ENCODE peak calls at places on chromosomes 11 and 22, in ten cellular contexts. K, O, E, W, G, B, D, T, X and S are unnamed samples.

GRCh38 chr11:62190011-62190410 is at the start of gene SCGB1D1:
- DNase-seq in O (no peak), T (no peak), D (no peak), G (no peak), B (no peak), W (no peak), X (no peak), E (no peak), K (no peak), S (no peak)

GRCh38 chr11:17418437-17418836 is 30.0 kb upstream of the KCNJ11 start:
- DNase-seq in T (no peak), G (no peak), K (no peak), D (no peak), W (no peak), X (no peak), E (no peak), O (no peak), B (no peak), S (no peak)

GRCh38 chr11:61832758-61833157 is 4.7 kb downstream of the FADS2 start:
- DNase-seq in T (no peak), W (no peak), D (peak; percentile 62), E (no peak), O (no peak), B (no peak), G (no peak), K (no peak), X (no peak), S (no peak)

GRCh38 chr11:42777776-42778175 is 534.0 kb upstream of the API5 start:
- DNase-seq in T (no peak), G (no peak), B (no peak), W (no peak), D (no peak), O (no peak), K (no peak), X (no peak), E (no peak), S (no peak)

GRCh38 chr22:44646141-44646540 is 55.9 kb upstream of the PRR5 start:
- DNase-seq in W (no peak), T (no peak), K (no peak), G (no peak), D (no peak), X (no peak), B (no peak), O (no peak), E (no peak), S (no peak)

GRCh38 chr11:133945087-133945974 is 11.4 kb downstream of the IGSF9B start:
- DNase-seq in X (no peak), W (no peak), O (no peak), E (peak; percentile 78), T (no peak), K (no peak), D (no peak), B (no peak), G (no peak), S (no peak)

GRCh38 chr22:28917747-28918543 is 34.6 kb downstream of the ZNRF3 start:
- DNase-seq in T (peak; percentile 51), G (no peak), D (peak; percentile 57), O (no peak), K (no peak), W (no peak), B (no peak), E (peak; percentile 48), X (peak; percentile 86), S (peak; percentile 32)

GRCh38 chr11:3169235-3169951 is 4.3 kb upstream of the OSBPL5 start:
- DNase-seq in K (no peak), W (peak; percentile 72), E (no peak), X (no peak), G (no peak), O (peak; percentile 81), T (peak; percentile 46), D (peak; percentile 34), B (no peak), S (peak; percentile 24)

GRCh38 chr11:443542-444199 is 1.9 kb upstream of the ANO9 start:
- DNase-seq in D (no peak), K (no peak), B (no peak), E (no peak), O (no peak), G (no peak), W (no peak), T (no peak), X (no peak), S (no peak)

GRCh38 chr11:442611-443081 is 835 bp upstream of the ANO9 start:
- DNase-seq in B (no peak), O (no peak), T (no peak), G (no peak), D (no peak), K (no peak), X (no peak), E (peak; percentile 80), W (no peak), S (no peak)

GRCh38 chr11:440065-441042 is 1.5 kb downstream of the ANO9 start:
- DNase-seq in X (peak; percentile 32), O (peak; percentile 68), K (no peak), D (no peak), E (peak; percentile 35), T (no peak), B (no peak), G (no peak), W (no peak), S (peak; percentile 66)

GRCh38 chr11:441043-441417 is 781 bp downstream of the ANO9 start:
- DNase-seq in X (no peak), G (no peak), W (no peak), B (no peak), D (no peak), K (no peak), T (no peak), O (no peak), E (peak; percentile 37), S (no peak)

DNA sequence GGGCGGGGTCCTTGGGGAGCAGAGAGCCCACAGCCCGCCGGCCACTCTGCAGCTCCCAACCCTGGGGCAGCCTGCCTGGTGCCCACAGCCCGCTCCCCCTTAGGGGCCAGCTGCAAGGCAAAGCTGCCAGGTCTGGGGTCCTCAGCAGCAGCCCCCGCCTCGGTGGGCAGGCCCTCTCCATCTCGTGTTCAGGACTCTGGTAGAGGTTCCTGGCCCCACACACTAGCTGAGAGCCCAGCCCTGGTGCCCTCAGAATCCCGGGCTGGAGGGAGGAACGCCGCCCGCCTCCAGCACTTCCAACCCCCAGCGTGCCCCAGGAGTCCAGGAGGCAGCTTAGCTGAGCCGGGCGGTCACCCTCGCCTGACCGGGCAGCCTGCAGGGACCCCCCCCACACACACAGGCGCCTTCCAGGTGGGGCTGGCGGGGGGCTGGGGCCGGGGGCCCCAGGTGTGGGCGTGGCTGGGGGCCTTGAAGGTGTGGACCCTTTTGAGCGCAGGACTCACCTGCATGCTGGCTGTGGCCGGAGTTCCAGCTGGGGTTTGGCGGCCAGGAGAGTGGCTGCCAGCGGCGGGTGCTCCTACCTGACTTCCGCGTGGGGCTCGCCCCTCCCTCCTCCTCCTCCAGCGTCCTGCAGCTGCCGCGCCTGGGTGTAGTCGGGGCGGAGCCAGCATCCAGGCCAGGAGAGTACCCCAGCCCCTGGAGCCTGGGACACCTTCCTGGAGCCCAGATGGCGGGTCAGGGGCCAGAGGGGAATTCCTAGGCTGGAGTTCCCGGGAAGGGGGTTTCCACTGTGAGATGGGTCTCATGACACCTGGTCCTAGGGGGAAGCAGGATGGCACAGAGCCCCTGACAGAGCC is at the start of gene ANO9:
- DNase-seq in E (peak; percentile 68), W (no peak), B (peak; percentile 77), X (peak; percentile 39), D (peak; percentile 81), T (peak; percentile 79), G (no peak), K (no peak), O (peak; percentile 81), S (peak; percentile 87)
- TF ChIP-seq EP300 in E (no peak), W (no peak), B (no peak), X (no peak), D (no peak), T (no peak), G (no peak), K (no peak), O (no peak), S (no peak)

DNA sequence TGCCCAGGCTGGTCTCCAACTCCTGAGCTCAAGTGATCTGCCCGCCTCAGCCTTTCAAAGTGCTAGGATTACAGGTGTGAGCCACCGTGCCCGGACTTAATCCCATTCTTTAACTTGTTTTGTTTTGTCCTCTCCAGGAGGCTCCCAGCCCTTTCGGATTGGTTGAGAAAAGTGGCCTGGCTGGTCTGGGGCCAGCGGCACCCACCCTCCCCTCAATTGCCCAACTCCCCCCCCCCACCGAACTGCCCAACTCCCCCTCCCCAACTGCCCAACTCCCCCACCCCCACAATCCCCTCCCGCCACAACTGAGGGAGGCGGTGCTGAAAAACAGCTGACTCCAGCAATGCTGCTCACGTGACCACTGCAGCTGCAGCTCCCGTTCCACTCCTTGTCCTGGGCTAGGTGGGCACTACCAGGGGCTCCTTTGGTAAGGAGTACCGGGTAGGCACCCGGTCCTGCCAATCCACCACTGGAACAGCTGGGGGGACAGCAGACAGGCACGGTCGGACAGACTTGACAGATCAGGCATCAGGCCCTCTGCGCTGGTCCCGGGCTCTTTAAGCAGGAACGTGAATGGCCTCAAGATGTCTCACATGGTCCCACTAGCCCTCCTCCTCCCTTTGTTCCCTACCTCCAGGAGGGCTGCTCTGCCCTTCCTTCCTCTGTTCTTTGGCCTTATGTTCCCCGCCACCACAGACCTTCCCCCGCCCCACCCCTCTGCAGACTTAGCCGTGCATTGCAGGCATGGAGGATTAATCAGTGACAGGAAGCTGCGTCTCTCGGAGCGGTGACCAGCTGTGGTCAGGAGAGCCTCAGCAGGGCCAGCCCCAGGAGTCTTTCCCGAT is at the start of gene TCN2:
- DNase-seq in D (peak; percentile 74), E (peak; percentile 80), W (peak; percentile 81), K (no peak), B (peak; percentile 91), O (peak; percentile 49), G (peak; percentile 96), X (peak; percentile 41), T (peak; percentile 89), S (peak; percentile 86)
- TF ChIP-seq POLR2AphosphoS5 in D (peak; percentile 55), E (peak; percentile 40), W (no peak), K (no peak), B (no peak), O (no peak), G (peak; percentile 64), X (no peak), T (peak; percentile 60), S (peak; percentile 44)

GRCh38 chr22:20906387-20906767 is 10.8 kb upstream of the CRKL start:
- DNase-seq in W (no peak), D (no peak), X (no peak), E (no peak), B (no peak), G (no peak), T (no peak), O (no peak), K (no peak), S (no peak)

GRCh38 chr22:20904008-20904979 is 12.9 kb upstream of the CRKL start:
- DNase-seq in G (no peak), X (peak; percentile 67), D (no peak), E (no peak), B (no peak), W (no peak), O (peak; percentile 63), T (peak; percentile 66), K (no peak), S (no peak)

GRCh38 chr22:20904980-20905355 is 12.2 kb upstream of the CRKL start:
- DNase-seq in D (no peak), K (no peak), T (no peak), O (no peak), W (no peak), E (no peak), X (no peak), B (no peak), G (no peak), S (no peak)

GRCh38 chr22:20903093-20903492 is 14.1 kb upstream of the CRKL start:
- DNase-seq in D (no peak), X (no peak), G (no peak), W (no peak), T (no peak), E (no peak), K (no peak), O (no peak), B (no peak), S (no peak)

DNA sequence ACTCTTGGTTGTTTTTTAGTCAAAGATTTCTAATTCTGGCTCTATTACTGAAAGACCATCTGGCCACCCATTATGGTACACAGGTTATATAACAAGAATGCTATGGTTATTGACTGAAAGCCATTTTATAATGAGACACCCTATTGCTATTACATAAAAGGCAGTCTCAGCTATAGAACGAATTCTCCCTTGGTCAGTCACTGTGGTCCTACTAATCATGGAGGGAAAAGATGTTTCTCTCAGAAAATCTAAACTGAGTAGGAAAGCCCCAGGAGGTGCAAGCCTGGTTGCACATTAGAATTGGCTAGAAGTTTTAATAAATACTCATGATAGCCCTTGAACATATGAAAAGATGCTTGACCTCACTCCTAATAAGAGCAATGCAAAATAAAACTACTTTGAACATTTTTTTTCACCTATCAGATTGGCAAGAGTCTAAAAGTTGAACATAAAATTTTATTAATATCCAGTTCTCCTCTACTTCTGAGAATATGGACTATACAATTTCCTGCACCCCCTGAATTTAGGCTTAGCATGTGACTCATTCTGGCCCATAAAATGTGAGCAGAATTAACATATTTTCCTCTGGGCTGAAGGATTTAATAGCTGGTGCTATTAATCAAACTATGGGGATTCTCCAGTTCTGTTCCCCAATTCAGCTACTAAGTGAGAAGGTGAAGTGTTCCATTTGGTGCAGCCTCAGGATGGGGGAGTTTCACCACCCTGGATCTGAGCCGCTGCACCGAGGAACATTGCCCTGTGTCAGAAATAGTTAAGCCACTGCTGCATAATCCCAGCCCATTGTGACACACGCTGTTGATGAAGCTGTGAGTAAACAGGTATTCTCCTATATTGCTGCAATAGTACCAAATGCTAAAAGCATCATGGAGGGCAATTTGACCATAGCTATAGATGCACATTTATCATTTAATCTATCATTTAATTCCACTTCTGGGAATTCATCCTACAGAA is 11.5 kb upstream of the CRKL start:
- DNase-seq in B (no peak), O (peak; percentile 36), E (no peak), W (no peak), D (no peak), K (no peak), T (no peak), G (no peak), X (no peak), S (no peak)
- TF ChIP-seq EP300 in B (no peak), O (no peak), E (no peak), W (no peak), D (no peak), K (no peak), T (no peak), G (no peak), X (no peak), S (no peak)

DNA sequence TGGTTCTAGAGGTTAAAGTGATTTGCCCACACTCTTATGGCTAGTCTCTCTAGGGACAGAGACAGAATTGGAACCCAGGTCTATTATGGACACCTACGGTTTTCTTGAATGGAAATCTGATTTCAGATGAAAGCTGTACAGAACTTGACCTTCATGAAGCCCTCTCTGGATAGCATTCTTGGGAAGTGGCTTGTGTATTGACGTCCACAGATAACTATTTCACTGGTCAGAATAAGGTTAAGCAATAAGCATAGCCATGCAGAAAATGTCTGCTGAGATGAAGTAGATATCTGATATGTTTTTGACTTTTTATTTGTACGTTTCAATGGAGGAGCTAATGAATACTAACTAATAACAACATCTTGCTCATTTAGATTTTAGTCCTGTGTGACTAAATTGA is 1.1 kb downstream of the TLCD5 start:
- DNase-seq in T (no peak), B (no peak), D (no peak), K (no peak), O (no peak), E (no peak), W (no peak), G (no peak), X (peak; percentile 30), S (no peak)
- TF ChIP-seq POLR2AphosphoS5 in T (no peak), B (no peak), D (peak; percentile 35), K (no peak), O (no peak), E (no peak), W (no peak), G (peak; percentile 11), X (no peak), S (no peak)